ENCODE peak calls at places on chromosome 15, in six cellular contexts. One of them, this sample, is unnamed.

GRCh38 chr15:66151809-66152208 is 101.7 kb downstream of the MEGF11 start:
- DNase-seq in Peyer's patch: no peak
- DNase-seq in fibroblast of the aortic adventitia: no peak
- DNase-seq in HL-60: no peak
- DNase-seq in ovary: no peak
- DNase-seq in prostate gland: no peak
- DNase-seq in this sample: peak

GRCh38 chr15:29269485-29270168 is at the start of gene NSMCE3:
- DNase-seq in Peyer's patch: peak
- DNase-seq in fibroblast of the aortic adventitia: peak
- DNase-seq in HL-60: peak
- DNase-seq in ovary: peak
- DNase-seq in prostate gland: peak
- DNase-seq in this sample: peak

GRCh38 chr15:45371546-45371945 is 6.8 kb downstream of the GATM start:
- DNase-seq in Peyer's patch: no peak
- DNase-seq in fibroblast of the aortic adventitia: no peak
- DNase-seq in HL-60: no peak
- DNase-seq in ovary: no peak
- DNase-seq in prostate gland: no peak
- DNase-seq in this sample: no peak

GRCh38 chr15:69735126-69735525 is 282.5 kb downstream of the RPLP1 start:
- DNase-seq in Peyer's patch: no peak
- DNase-seq in fibroblast of the aortic adventitia: peak
- DNase-seq in HL-60: no peak
- DNase-seq in ovary: no peak
- DNase-seq in prostate gland: no peak
- DNase-seq in this sample: peak

GRCh38 chr15:69317392-69317841 is 18.7 kb downstream of the PAQR5 start:
- DNase-seq in Peyer's patch: no peak
- DNase-seq in fibroblast of the aortic adventitia: no peak
- DNase-seq in HL-60: no peak
- DNase-seq in ovary: no peak
- DNase-seq in prostate gland: no peak
- DNase-seq in this sample: peak

GRCh38 chr15:33313491-33313890 is 2.7 kb downstream of the RYR3 start:
- DNase-seq in Peyer's patch: no peak
- DNase-seq in fibroblast of the aortic adventitia: no peak
- DNase-seq in HL-60: no peak
- DNase-seq in ovary: no peak
- DNase-seq in prostate gland: no peak
- DNase-seq in this sample: no peak

GRCh38 chr15:43828061-43828657 is 1.4 kb downstream of the WDR76 start:
- DNase-seq in Peyer's patch: no peak
- DNase-seq in fibroblast of the aortic adventitia: peak
- DNase-seq in HL-60: no peak
- DNase-seq in ovary: no peak
- DNase-seq in prostate gland: no peak
- DNase-seq in this sample: no peak

GRCh38 chr15:34799149-34799824 is 3.9 kb upstream of the ACTC1 start:
- DNase-seq in Peyer's patch: no peak
- DNase-seq in fibroblast of the aortic adventitia: no peak
- DNase-seq in HL-60: no peak
- DNase-seq in ovary: no peak
- DNase-seq in prostate gland: no peak
- DNase-seq in this sample: peak

GRCh38 chr15:35166730-35167359 is 81.8 kb upstream of the NANOGP8 start:
- DNase-seq in Peyer's patch: no peak
- DNase-seq in fibroblast of the aortic adventitia: peak
- DNase-seq in HL-60: no peak
- DNase-seq in ovary: no peak
- DNase-seq in prostate gland: no peak
- DNase-seq in this sample: no peak

GRCh38 chr15:53000412-53000811 is 210.3 kb upstream of the ONECUT1 start:
- DNase-seq in Peyer's patch: no peak
- DNase-seq in fibroblast of the aortic adventitia: no peak
- DNase-seq in HL-60: no peak
- DNase-seq in ovary: no peak
- DNase-seq in prostate gland: no peak
- DNase-seq in this sample: no peak

GRCh38 chr15:31216210-31216911 is 110.3 kb upstream of the KLF13 start:
- DNase-seq in Peyer's patch: peak
- DNase-seq in fibroblast of the aortic adventitia: peak
- DNase-seq in HL-60: peak
- DNase-seq in ovary: peak
- DNase-seq in prostate gland: peak
- DNase-seq in this sample: peak

GRCh38 chr15:69996842-69997478 is 100.8 kb downstream of the TLE3 start:
- DNase-seq in Peyer's patch: no peak
- DNase-seq in fibroblast of the aortic adventitia: no peak
- DNase-seq in HL-60: no peak
- DNase-seq in ovary: no peak
- DNase-seq in prostate gland: no peak
- DNase-seq in this sample: peak

GRCh38 chr15:25850154-25851111 is 12.7 kb downstream of the ATP10A start:
- DNase-seq in Peyer's patch: peak
- DNase-seq in fibroblast of the aortic adventitia: peak
- DNase-seq in HL-60: no peak
- DNase-seq in ovary: peak
- DNase-seq in prostate gland: peak
- DNase-seq in this sample: peak

GRCh38 chr15:71251548-71252035 is 136.3 kb downstream of the THSD4 start:
- DNase-seq in Peyer's patch: no peak
- DNase-seq in fibroblast of the aortic adventitia: no peak
- DNase-seq in HL-60: no peak
- DNase-seq in ovary: no peak
- DNase-seq in prostate gland: no peak
- DNase-seq in this sample: no peak

GRCh38 chr15:36183207-36183606 is 396.2 kb upstream of the CDIN1 start:
- DNase-seq in Peyer's patch: no peak
- DNase-seq in fibroblast of the aortic adventitia: no peak
- DNase-seq in HL-60: no peak
- DNase-seq in ovary: no peak
- DNase-seq in prostate gland: no peak
- DNase-seq in this sample: no peak

GRCh38 chr15:85976986-85977385 is 102.7 kb upstream of the AGBL1 start:
- DNase-seq in Peyer's patch: no peak
- DNase-seq in fibroblast of the aortic adventitia: no peak
- DNase-seq in HL-60: no peak
- DNase-seq in ovary: no peak
- DNase-seq in prostate gland: no peak
- DNase-seq in this sample: no peak

GRCh38 chr15:80710635-80711553 is 15.8 kb downstream of the ABHD17C start:
- DNase-seq in Peyer's patch: no peak
- DNase-seq in fibroblast of the aortic adventitia: no peak
- DNase-seq in HL-60: no peak
- DNase-seq in ovary: no peak
- DNase-seq in prostate gland: no peak
- DNase-seq in this sample: no peak

GRCh38 chr15:69014454-69014853 is at the start of gene NOX5:
- DNase-seq in Peyer's patch: no peak
- DNase-seq in fibroblast of the aortic adventitia: no peak
- DNase-seq in HL-60: no peak
- DNase-seq in ovary: no peak
- DNase-seq in prostate gland: no peak
- DNase-seq in this sample: no peak

DNA sequence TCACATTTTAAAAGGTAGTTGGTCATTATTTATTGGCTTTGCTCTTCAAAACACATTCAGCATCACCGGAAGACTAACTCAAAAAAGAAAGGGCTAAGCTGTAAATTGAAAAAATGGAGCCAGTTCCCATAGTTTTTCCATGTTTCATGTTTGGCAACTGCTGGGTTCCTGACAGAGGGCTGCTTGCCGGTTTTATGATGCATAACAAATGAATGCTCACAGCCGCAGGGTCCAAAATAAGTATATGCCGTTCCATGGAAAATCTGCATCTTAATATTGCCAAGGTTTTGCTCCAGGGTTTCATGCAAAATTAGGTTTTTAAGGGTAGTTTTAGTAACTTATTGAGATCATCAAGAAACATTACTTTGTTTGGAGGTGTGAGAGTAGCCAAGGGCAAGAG is 15.8 kb downstream of the SLC12A1 start:
- DNase-seq in Peyer's patch: no peak
- DNase-seq in fibroblast of the aortic adventitia: peak
- DNase-seq in HL-60: no peak
- DNase-seq in ovary: no peak
- DNase-seq in prostate gland: no peak
- DNase-seq in this sample: no peak
- H3K4me3 ChIP-seq in Peyer's patch: no peak
- H3K4me3 ChIP-seq in fibroblast of the aortic adventitia: no peak
- H3K4me3 ChIP-seq in HL-60: no peak
- H3K4me3 ChIP-seq in ovary: no peak
- H3K4me3 ChIP-seq in prostate gland: no peak
- H3K4me3 ChIP-seq in this sample: no peak

DNA sequence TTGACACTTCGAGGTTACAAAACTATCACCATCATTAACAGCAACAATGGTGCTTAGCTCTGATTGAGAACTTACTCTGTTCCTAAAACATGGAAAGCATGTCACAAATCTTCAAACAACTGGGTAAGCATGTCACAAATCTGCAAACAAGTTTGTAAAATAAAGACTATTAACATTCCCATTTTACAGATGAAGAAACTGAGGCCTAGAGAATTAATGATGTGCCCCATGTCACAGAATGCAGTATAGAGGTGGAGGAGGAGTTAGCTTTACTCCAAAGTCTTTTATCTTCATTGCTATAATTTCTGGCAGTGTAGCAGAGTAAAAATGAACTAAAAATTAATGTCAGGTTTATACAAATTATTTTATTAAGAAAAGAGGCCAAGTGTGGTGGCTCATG is 73.4 kb downstream of the NR2F2 start:
- DNase-seq in Peyer's patch: no peak
- DNase-seq in fibroblast of the aortic adventitia: no peak
- DNase-seq in HL-60: no peak
- DNase-seq in ovary: no peak
- DNase-seq in prostate gland: no peak
- DNase-seq in this sample: no peak
- H3K4me3 ChIP-seq in Peyer's patch: no peak
- H3K4me3 ChIP-seq in fibroblast of the aortic adventitia: no peak
- H3K4me3 ChIP-seq in HL-60: no peak
- H3K4me3 ChIP-seq in ovary: no peak
- H3K4me3 ChIP-seq in prostate gland: no peak
- H3K4me3 ChIP-seq in this sample: no peak

DNA sequence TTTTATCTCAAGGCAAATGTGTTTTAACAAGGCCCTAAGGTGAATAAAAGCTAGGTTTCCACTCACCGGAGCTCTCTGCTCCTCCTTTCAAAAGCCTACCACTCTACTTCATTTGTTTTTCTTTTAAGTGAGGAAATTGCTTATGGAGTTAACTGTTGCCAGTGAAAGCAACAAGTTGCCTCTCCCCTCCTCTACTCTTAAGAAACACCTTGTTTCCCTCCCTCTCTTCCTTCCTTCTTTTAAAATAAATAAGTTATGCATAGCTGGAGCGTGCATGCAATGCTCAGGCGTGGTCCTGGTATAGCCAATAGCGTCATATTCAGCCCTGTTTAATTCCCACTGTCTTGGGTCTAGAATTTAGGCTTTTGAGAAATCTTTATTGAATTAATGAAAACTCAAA is 101.1 kb upstream of the IGF1R start:
- DNase-seq in Peyer's patch: no peak
- DNase-seq in fibroblast of the aortic adventitia: no peak
- DNase-seq in HL-60: peak
- DNase-seq in ovary: no peak
- DNase-seq in prostate gland: no peak
- DNase-seq in this sample: no peak
- H3K4me3 ChIP-seq in Peyer's patch: no peak
- H3K4me3 ChIP-seq in fibroblast of the aortic adventitia: no peak
- H3K4me3 ChIP-seq in HL-60: no peak
- H3K4me3 ChIP-seq in ovary: no peak
- H3K4me3 ChIP-seq in prostate gland: no peak
- H3K4me3 ChIP-seq in this sample: no peak

DNA sequence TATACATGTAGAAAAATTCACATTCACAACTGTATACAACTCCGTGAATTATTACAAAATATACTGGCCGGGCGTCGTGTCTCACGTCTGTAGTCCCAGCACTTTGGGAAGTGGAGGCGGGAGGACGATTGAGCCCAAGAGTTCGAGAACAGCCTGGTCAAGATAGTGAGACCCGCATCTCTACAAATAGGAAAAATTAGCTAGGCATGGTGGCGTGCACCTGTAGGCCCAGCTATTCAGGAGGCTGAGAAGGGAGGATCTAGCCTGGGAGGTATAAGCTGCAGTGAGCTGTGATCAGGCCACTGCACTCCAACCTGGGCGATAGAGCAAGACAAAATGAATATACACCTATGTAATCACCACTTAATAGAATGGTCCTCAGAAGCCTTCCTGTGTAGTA is 1.3 kb downstream of the RAD51 start:
- DNase-seq in Peyer's patch: no peak
- DNase-seq in fibroblast of the aortic adventitia: no peak
- DNase-seq in HL-60: peak
- DNase-seq in ovary: no peak
- DNase-seq in prostate gland: no peak
- DNase-seq in this sample: no peak
- H3K4me3 ChIP-seq in Peyer's patch: no peak
- H3K4me3 ChIP-seq in fibroblast of the aortic adventitia: peak
- H3K4me3 ChIP-seq in HL-60: peak
- H3K4me3 ChIP-seq in ovary: no peak
- H3K4me3 ChIP-seq in prostate gland: no peak
- H3K4me3 ChIP-seq in this sample: no peak

GRCh38 chr15:57605491-57605890 is 13.8 kb downstream of the MYZAP start:
- DNase-seq in Peyer's patch: no peak
- DNase-seq in fibroblast of the aortic adventitia: no peak
- DNase-seq in HL-60: no peak
- DNase-seq in ovary: no peak
- DNase-seq in prostate gland: no peak
- DNase-seq in this sample: no peak

GRCh38 chr15:57610130-57610529 is 18.4 kb downstream of the MYZAP start:
- DNase-seq in Peyer's patch: no peak
- DNase-seq in fibroblast of the aortic adventitia: peak
- DNase-seq in HL-60: no peak
- DNase-seq in ovary: peak
- DNase-seq in prostate gland: peak
- DNase-seq in this sample: peak

GRCh38 chr15:57606816-57607215 is 15.1 kb downstream of the MYZAP start:
- DNase-seq in Peyer's patch: no peak
- DNase-seq in fibroblast of the aortic adventitia: no peak
- DNase-seq in HL-60: no peak
- DNase-seq in ovary: no peak
- DNase-seq in prostate gland: no peak
- DNase-seq in this sample: no peak

GRCh38 chr15:57606048-57606447 is 14.3 kb downstream of the MYZAP start:
- DNase-seq in Peyer's patch: no peak
- DNase-seq in fibroblast of the aortic adventitia: no peak
- DNase-seq in HL-60: no peak
- DNase-seq in ovary: no peak
- DNase-seq in prostate gland: no peak
- DNase-seq in this sample: no peak

GRCh38 chr15:57607570-57608000 is 15.9 kb downstream of the MYZAP start:
- DNase-seq in Peyer's patch: no peak
- DNase-seq in fibroblast of the aortic adventitia: peak
- DNase-seq in HL-60: no peak
- DNase-seq in ovary: no peak
- DNase-seq in prostate gland: no peak
- DNase-seq in this sample: peak
- H3K4me3 ChIP-seq in Peyer's patch: no peak
- H3K4me3 ChIP-seq in fibroblast of the aortic adventitia: no peak
- H3K4me3 ChIP-seq in HL-60: no peak
- H3K4me3 ChIP-seq in ovary: no peak
- H3K4me3 ChIP-seq in prostate gland: no peak
- H3K4me3 ChIP-seq in this sample: no peak

This sample was measured in body of pancreas.